ENCODE peak calls at places on chromosomes 2 and 18, in ten cellular contexts. U, G, W, E, Z, Y, M, O, Q and T are unnamed samples.

GRCh38 chr2:16777123-16777872 is 111.7 kb upstream of the CYRIA start:
- DNase-seq in U (no peak), G (no peak), W (no peak), E (no peak), Z (no peak), Y (no peak), M (no peak), O (no peak), Q (no peak), T (no peak)

GRCh38 chr2:69644506-69644979 is 1.0 kb upstream of the AAK1 start:
- DNase-seq in U (no peak), G (peak; percentile 37), W (no peak), E (no peak), Z (no peak), Y (no peak), M (no peak), O (no peak), Q (no peak), T (no peak)

GRCh38 chr18:61965306-61965705 is 72.5 kb upstream of the RNF152 start:
- DNase-seq in U (no peak), G (peak; percentile 26), W (no peak), E (no peak), Z (no peak), Y (no peak), M (no peak), O (peak; percentile 55), Q (no peak), T (no peak)

GRCh38 chr18:64258111-64258650 is 109.3 kb upstream of the LINC00305 start:
- DNase-seq in U (no peak), G (no peak), W (no peak), E (no peak), Z (no peak), Y (no peak), M (no peak), O (no peak), Q (no peak), T (no peak)

GRCh38 chr18:58189008-58189407 is 145.0 kb downstream of the NEDD4L start:
- DNase-seq in U (no peak), G (no peak), W (peak; percentile 44), E (no peak), Z (no peak), Y (no peak), M (peak; percentile 41), O (no peak), Q (no peak), T (no peak)

GRCh38 chr2:45072064-45072861 is 63.0 kb upstream of the SIX2 start:
- DNase-seq in U (no peak), G (no peak), W (peak; percentile 28), E (no peak), Z (no peak), Y (no peak), M (no peak), O (no peak), Q (no peak), T (no peak)

GRCh38 chr2:110116033-110116710 is 550 bp upstream of the MALL start:
- DNase-seq in U (peak; percentile 50), G (peak; percentile 90), W (peak; percentile 63), E (peak; percentile 53), Z (peak; percentile 56), Y (peak; percentile 40), M (peak; percentile 72), O (peak; percentile 79), Q (peak; percentile 77), T (peak; percentile 71)

GRCh38 chr2:46077522-46078062 is 219.6 kb upstream of the EPAS1 start:
- DNase-seq in U (no peak), G (no peak), W (no peak), E (no peak), Z (no peak), Y (no peak), M (no peak), O (no peak), Q (peak; percentile 30), T (no peak)

GRCh38 chr2:75142081-75142480 is 57.2 kb downstream of the TACR1 start:
- DNase-seq in U (no peak), G (peak; percentile 44), W (no peak), E (no peak), Z (no peak), Y (no peak), M (no peak), O (peak; percentile 57), Q (no peak), T (no peak)

GRCh38 chr2:15177103-15177502 is 384.0 kb downstream of the NBAS start:
- DNase-seq in U (no peak), G (peak; percentile 37), W (no peak), E (no peak), Z (peak; percentile 83), Y (peak; percentile 48), M (no peak), O (peak; percentile 94), Q (no peak), T (peak; percentile 70)

GRCh38 chr2:28602751-28603639 is 107.1 kb downstream of the PLB1 start:
- DNase-seq in U (no peak), G (no peak), W (no peak), E (no peak), Z (no peak), Y (no peak), M (no peak), O (no peak), Q (peak; percentile 29), T (peak; percentile 49)

GRCh38 chr2:15445891-15446562 is 115.1 kb downstream of the NBAS start:
- DNase-seq in U (no peak), G (no peak), W (no peak), E (no peak), Z (no peak), Y (no peak), M (no peak), O (no peak), Q (no peak), T (no peak)

DNA sequence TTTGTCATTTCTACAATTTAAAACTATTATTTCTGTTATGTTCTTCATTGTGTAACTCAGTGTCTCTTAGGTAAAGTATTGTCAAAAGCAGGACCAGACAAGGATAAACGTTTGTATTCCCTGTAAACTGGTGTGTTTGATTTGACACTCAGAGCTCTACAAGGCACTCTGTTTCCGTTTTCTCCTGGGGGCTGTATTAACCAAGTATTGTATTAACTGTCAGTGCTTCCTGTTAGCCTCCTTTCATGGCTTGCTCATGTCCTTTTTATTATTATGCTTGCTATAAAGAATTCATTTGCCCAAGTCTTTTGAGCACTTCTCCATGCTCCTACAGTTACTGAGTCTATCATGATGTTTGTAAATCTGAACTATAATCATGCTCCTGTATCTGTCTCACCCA is 323.7 kb downstream of the LPIN1 start:
- DNase-seq in U (no peak), G (no peak), W (no peak), E (no peak), Z (no peak), Y (no peak), M (no peak), O (no peak), Q (no peak), T (no peak)
- H2AFZ ChIP-seq in U (no peak overlapping the region), G (peak overlapping the region; percentile 1), W (no peak overlapping the region), E (no peak overlapping the region), Z (no peak overlapping the region), Y (no peak overlapping the region), M (peak overlapping the region; percentile 48), O (no peak overlapping the region), Q (no peak overlapping the region), T (no peak overlapping the region)

DNA sequence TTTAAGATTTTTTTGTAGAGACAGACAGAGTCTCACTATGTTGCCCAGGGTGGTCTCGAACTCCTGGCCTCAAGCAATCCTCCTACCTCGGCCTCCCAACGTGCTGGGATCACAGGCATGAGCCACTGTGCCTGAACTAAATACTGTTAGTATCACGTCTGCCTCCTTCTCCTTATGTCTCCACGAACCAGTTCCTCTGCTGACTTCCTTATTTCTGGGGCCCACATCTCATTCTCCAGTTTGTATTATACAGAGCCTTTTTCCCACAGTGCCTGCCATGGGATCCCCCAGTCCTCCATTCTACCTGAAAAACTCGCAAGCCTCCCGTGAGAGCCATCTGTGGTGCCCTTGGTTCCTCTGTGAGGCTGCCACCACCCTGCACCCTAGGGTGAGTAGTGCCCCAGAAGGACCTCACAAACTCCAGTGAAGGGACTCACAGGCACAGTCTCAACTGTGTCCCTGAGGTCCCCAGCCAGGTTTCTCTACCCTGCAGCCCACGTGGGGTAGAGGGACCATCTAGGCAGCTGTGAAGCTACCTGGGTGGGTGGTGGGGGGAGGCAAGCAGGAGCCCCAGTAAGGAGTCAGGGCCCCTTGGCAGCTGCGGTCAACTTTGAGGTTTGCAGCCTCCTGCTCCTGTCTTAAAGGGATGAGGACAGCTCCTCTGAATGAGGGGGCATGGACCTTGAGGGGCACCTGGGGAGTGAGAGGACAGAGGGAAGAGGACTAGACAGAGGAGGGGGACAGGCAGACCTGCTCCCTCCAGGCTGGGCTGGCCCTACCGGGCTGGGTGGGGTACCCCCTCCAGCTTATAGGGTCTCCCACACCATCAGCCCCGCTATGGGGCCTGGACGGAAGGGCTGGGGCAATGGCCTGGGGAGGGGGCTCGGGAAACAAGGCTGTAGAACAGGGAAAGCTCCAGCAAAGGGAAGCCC is 1.1 kb downstream of the PSTPIP2 start:
- DNase-seq in U (no peak), G (no peak), W (peak; percentile 54), E (no peak), Z (no peak), Y (no peak), M (peak; percentile 8), O (no peak), Q (no peak), T (no peak)
- H2AFZ ChIP-seq in U (peak overlapping the region; percentile 94), G (peak overlapping the region; percentile 88), W (peak overlapping the region; percentile 62), E (peak overlapping the region; percentile 92), Z (no peak overlapping the region), Y (no peak overlapping the region), M (peak overlapping the region; percentile 98), O (peak overlapping the region; percentile 70), Q (peak overlapping the region; percentile 88), T (no peak overlapping the region)

DNA sequence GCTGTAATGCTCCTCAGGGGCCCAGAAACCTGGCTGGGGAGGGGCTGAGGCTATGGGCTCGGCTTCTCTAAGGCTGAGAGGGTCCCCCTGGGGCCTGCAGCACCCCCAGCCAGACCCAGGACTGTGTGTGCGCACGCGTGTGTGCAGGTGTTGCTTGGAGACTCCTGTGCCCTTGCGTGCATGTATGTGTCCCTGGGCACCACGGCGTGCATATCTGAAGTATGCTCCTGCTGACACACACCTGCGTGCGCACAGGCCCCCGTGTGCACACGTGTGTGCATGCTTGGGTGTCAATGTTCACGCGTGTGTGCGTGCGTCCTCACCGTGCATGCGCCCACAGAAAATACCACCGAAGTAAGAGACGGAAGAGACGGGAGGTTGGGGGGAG is 14.9 kb upstream of the ECEL1 start:
- DNase-seq in U (no peak), G (peak; percentile 31), W (no peak), E (no peak), Z (no peak), Y (no peak), M (peak; percentile 46), O (no peak), Q (no peak), T (no peak)
- H2AFZ ChIP-seq in U (no peak overlapping the region), G (no peak overlapping the region), W (no peak overlapping the region), E (no peak overlapping the region), Z (no peak overlapping the region), Y (no peak overlapping the region), M (no peak overlapping the region), O (no peak overlapping the region), Q (no peak overlapping the region), T (no peak overlapping the region)

DNA sequence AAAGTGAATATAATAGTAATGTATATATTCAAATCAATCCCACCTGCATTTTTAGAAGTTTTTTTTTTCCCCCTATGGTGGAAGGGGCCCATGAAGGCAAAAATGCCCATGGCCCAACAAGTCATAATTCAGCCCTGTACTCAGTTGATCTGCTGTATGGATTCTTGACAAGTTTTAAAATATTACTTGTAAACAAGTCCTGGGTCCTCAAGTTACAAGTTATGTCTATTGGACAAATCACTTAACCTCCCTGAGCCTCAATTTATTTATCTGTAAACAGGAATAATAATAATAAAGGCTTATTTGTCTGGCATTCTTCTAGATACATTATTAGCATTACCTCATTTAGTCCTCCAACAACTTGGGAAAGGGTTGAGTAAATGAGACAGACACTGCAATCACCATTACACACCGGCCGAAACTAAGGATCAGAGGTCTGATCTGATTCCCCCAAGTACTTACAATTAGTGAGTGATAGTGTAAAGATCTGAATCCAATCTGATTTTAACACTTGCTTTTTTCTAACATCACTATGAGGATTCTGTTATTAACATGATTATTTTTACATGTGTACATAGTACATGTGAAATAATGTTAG is 66.1 kb downstream of the PDE1A start:
- DNase-seq in U (no peak), G (no peak), W (no peak), E (no peak), Z (no peak), Y (no peak), M (no peak), O (no peak), Q (no peak), T (no peak)
- H2AFZ ChIP-seq in U (no peak overlapping the region), G (no peak overlapping the region), W (no peak overlapping the region), E (no peak overlapping the region), Z (no peak overlapping the region), Y (no peak overlapping the region), M (no peak overlapping the region), O (no peak overlapping the region), Q (no peak overlapping the region), T (no peak overlapping the region)